ENCODE peak calls at places on chromosomes 1 and 21, in seven cellular contexts. H is A549, C is AG04450, W is colonic mucosa, E is K562, R is uterus, L is aorta. G is an unnamed sample. For H3K9me3, the result is how much of the 10 kb centered on the place peaks cover.

GRCh38 chr1:46522969-46523320 is 28.5 kb downstream of the KNCN start:
- DNase-seq in H (no peak), W (no peak), L (no peak), E (peak), C (no peak), R (no peak), G (no peak)

GRCh38 chr21:16072692-16073091 is 342.9 kb downstream of the USP25 start:
- DNase-seq in H (no peak), R (peak), E (no peak), L (no peak), C (peak), W (no peak), G (no peak)

GRCh38 chr1:21468597-21468996 is 28.7 kb downstream of the NBPF3 start:
- DNase-seq in E (peak), H (no peak), C (no peak), R (no peak), W (no peak), L (no peak), G (peak)

GRCh38 chr1:153535664-153536585 is at the start of gene S100A6:
- DNase-seq in H (peak), C (peak), L (peak), R (peak), E (no peak), W (peak), G (peak)

GRCh38 chr1:46991083-46991923 is 32.2 kb upstream of the CYP4X1 start:
- DNase-seq in C (no peak), R (no peak), L (no peak), W (no peak), E (peak), H (no peak), G (no peak)

GRCh38 chr1:12232221-12232620 is 2.4 kb downstream of the VPS13D start:
- DNase-seq in W (peak), L (no peak), E (no peak), C (no peak), H (no peak), R (no peak), G (no peak)

GRCh38 chr1:64013395-64013794 is 190.0 kb upstream of the UBE2U start:
- DNase-seq in W (no peak), R (no peak), L (no peak), E (no peak), H (no peak), C (no peak), G (no peak)

GRCh38 chr1:2465371-2466269 is 10.5 kb upstream of the PLCH2 start:
- DNase-seq in L (no peak), R (no peak), W (no peak), C (no peak), E (no peak), H (no peak), G (no peak)

GRCh38 chr1:203002951-203003350 is 4.2 kb upstream of the TMEM183A start:
- DNase-seq in H (no peak), L (no peak), C (no peak), W (no peak), R (no peak), E (no peak), G (no peak)

GRCh38 chr21:33302796-33303195 is 22.0 kb upstream of the IFNAR1 start:
- DNase-seq in H (no peak), C (no peak), W (peak), R (no peak), E (no peak), L (no peak), G (no peak)

GRCh38 chr1:26602378-26602959 is 72.9 kb downstream of the RPS6KA1 start:
- DNase-seq in R (no peak), C (no peak), W (peak), E (peak), H (peak), L (no peak), G (no peak)

GRCh38 chr1:89633103-89633744 is at the start of gene LRRC8C:
- DNase-seq in W (peak), E (peak), H (peak), R (peak), L (peak), C (no peak), G (peak)

GRCh38 chr1:21703318-21703963 is 34.3 kb upstream of the RAP1GAP start:
- DNase-seq in R (no peak), E (peak), W (no peak), L (no peak), H (peak), C (peak), G (no peak)

GRCh38 chr1:45260244-45260643 is 53.8 kb upstream of the ZSWIM5 start:
- DNase-seq in R (no peak), W (no peak), C (no peak), E (no peak), H (no peak), L (no peak), G (no peak)

GRCh38 chr1:219472596-219472995 is 140.3 kb downstream of the ZC3H11B start:
- DNase-seq in R (no peak), W (no peak), L (no peak), E (no peak), C (no peak), H (no peak), G (no peak)

GRCh38 chr1:36846366-36846765 is 187.9 kb downstream of the GRIK3 start:
- DNase-seq in W (no peak), L (no peak), R (no peak), C (no peak), E (no peak), H (no peak), G (no peak)

GRCh38 chr1:206472454-206472853 is 2.2 kb downstream of the IKBKE start:
- DNase-seq in W (no peak), H (no peak), E (no peak), C (peak), L (peak), R (peak), G (no peak)

GRCh38 chr1:2408456-2408855 is 3.9 kb downstream of the PEX10 start:
- DNase-seq in R (no peak), L (no peak), C (no peak), W (no peak), H (no peak), E (no peak), G (no peak)

GRCh38 chr1:115671176-115672062 is 29.6 kb downstream of the VANGL1 start:
- DNase-seq in E (no peak), R (no peak), L (no peak), H (peak), W (peak), C (no peak), G (no peak)

GRCh38 chr1:5990913-5991783 is 1.1 kb downstream of the NPHP4 start:
- DNase-seq in C (no peak), L (peak), R (peak), W (peak), H (no peak), E (peak), G (peak)

GRCh38 chr1:198359024-198359653 is 181.3 kb downstream of the ATP6V1G3 start:
- DNase-seq in H (no peak), C (no peak), W (no peak), L (no peak), E (no peak), R (no peak), G (no peak)

GRCh38 chr1:203682401-203683383 is 56.1 kb downstream of the ATP2B4 start:
- DNase-seq in C (no peak), H (no peak), E (peak), L (no peak), W (no peak), R (no peak), G (no peak)

GRCh38 chr1:189992856-189993255 is 484.8 kb downstream of the BRINP3 start:
- DNase-seq in R (no peak), C (no peak), W (no peak), E (no peak), H (no peak), L (no peak), G (no peak)

GRCh38 chr1:20469406-20470076 is 16.5 kb downstream of the CAMK2N1 start:
- DNase-seq in H (no peak), L (no peak), C (no peak), R (no peak), E (no peak), W (no peak), G (no peak)

GRCh38 chr1:91278754-91279153 is 125.9 kb downstream of the HFM1 start:
- DNase-seq in L (no peak), W (no peak), H (peak), R (no peak), C (no peak), E (no peak), G (no peak)

GRCh38 chr1:33683913-33684312 is 180.0 kb upstream of the HMGB4 start:
- DNase-seq in E (no peak), W (no peak), H (no peak), R (no peak), C (no peak), L (no peak), G (no peak)

GRCh38 chr1:64065571-64065970 is 137.9 kb upstream of the UBE2U start:
- DNase-seq in H (no peak), E (no peak), L (no peak), R (no peak), W (no peak), C (no peak), G (no peak)

GRCh38 chr21:42097860-42098259 is 26.7 kb downstream of the UMODL1 start:
- DNase-seq in E (no peak), C (peak), H (peak), W (peak), R (no peak), L (peak), G (no peak)

GRCh38 chr1:76833151-76833550 is 34.1 kb upstream of the ST6GALNAC5 start:
- DNase-seq in E (no peak), H (no peak), W (no peak), C (no peak), R (no peak), L (no peak), G (no peak)

GRCh38 chr1:173276922-173277800 is 70.0 kb upstream of the TNFSF4 start:
- DNase-seq in C (no peak), R (no peak), W (no peak), E (no peak), H (no peak), L (no peak), G (no peak)

GRCh38 chr1:4006676-4007374 is 106.8 kb upstream of the C1orf174 start:
- DNase-seq in W (no peak), C (no peak), H (no peak), E (no peak), R (no peak), L (no peak), G (no peak)
- H3K9me3 ChIP-seq in W (under half), C (half or more), H (under half), E (under half), R (under half), L (under half), G (under half)

DNA sequence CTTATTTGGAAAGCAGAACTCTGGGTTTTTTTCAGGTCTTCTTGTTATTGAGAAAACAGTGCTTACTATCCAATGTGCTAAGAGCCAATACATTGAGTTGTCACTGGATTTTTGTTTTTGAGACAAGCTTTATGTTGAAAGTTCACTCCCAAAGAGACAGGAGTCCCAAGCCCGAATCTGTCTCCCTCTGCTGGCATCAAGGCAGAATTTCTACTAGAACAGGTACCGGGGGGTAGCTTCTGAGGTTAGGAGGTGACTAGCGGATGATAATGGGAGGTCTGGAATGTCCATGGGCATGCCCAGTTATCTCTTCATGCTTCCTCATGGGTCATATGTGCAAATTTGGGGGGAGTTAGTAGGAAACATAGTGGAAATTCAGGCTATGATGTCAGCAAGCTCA is 25.1 kb downstream of the ZNF124 start:
- DNase-seq in R (no peak), W (no peak), H (no peak), C (no peak), L (no peak), E (peak), G (no peak)
- H3K9me3 ChIP-seq in R (under half), W (under half), H (half or more), C (half or more), L (under half), E (under half), G (under half)

GRCh38 chr1:248183996-248184395 is 9.4 kb downstream of the OR2M2 start:
- DNase-seq in E (no peak), C (no peak), W (no peak), H (no peak), L (no peak), R (no peak), G (no peak)
- H3K9me3 ChIP-seq in E (under half), C (under half), W (under half), H (under half), L (under half), R (under half), G (under half)

GRCh38 chr21:29973258-29973657 is 33.5 kb upstream of the GRIK1 start:
- DNase-seq in L (no peak), E (no peak), C (no peak), W (no peak), H (no peak), R (no peak), G (no peak)
- H3K9me3 ChIP-seq in L (under half), E (under half), C (under half), W (under half), H (under half), R (under half), G (under half)

DNA sequence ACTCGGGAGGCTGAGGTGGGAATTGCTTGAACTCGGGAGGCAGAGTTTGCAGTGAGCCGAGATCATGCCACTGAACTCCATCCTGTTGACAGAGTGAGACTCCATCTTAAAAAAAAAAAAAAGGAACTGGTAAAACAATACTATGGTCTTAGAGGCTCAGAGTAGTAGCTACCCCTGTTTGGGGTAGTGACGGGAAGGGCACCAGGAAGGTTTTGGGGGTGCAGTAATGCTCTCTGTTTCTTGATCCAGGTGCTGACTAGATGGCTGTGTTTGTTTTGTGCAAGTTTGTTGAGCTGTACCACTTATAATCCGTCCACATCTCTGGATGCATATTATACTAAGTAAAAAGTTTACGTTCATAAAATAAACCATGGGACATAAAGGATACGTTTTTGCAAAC is 765.8 kb upstream of the TPTE start:
- DNase-seq in R (no peak), E (no peak), C (no peak), H (no peak), W (no peak), L (no peak), G (no peak)
- H3K9me3 ChIP-seq in R (under half), E (under half), C (half or more), H (under half), W (under half), L (under half), G (under half)

DNA sequence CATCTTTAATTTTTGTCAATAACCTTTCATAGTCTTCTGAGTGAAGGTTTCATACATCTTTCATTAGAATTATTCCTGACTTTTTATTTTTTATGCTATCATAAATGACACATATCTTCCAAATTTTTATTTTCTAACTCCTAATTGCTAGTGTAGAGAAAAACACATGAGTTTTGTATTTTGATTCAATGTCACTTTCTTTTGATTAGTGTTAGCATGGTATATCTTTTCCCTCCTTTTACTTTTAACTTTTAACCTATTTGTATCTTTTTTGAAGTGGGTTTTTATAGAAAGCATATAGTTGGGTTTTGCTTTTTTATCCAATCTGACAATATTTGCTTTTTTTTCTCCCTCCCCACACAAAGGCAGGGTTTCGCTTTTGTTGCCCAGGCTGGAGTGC is 43.2 kb downstream of the SDCCAG8 start:
- DNase-seq in R (no peak), W (no peak), E (no peak), H (no peak), L (no peak), C (no peak), G (no peak)
- H3K9me3 ChIP-seq in R (under half), W (under half), E (under half), H (under half), L (under half), C (under half), G (under half)

GRCh38 chr1:48439380-48439779 is 32.6 kb downstream of the SPATA6 start:
- DNase-seq in C (no peak), W (no peak), L (no peak), R (no peak), H (no peak), E (no peak), G (no peak)
- H3K9me3 ChIP-seq in C (under half), W (under half), L (under half), R (under half), H (under half), E (under half), G (under half)

G was measured in pancreas.